ENCODE peak calls at places on chromosomes 11 and 22, in five cellular contexts. V is tibial nerve, M is stomach, I is SK-N-SH, O is ovary. W is an unnamed sample.

GRCh38 chr11:111299111-111300026 is 1.0 kb downstream of the POU2AF3 start:
- DNase-seq in V (peak), M (peak), I (peak), O (peak), W (peak)

GRCh38 chr11:92269021-92269420 is 44.4 kb downstream of the FAT3 start:
- DNase-seq in V (no peak), M (no peak), I (no peak), O (no peak), W (no peak)

GRCh38 chr22:49103314-49104052 is 724.2 kb downstream of the BRD1 start:
- DNase-seq in V (no peak), M (no peak), I (peak), O (no peak), W (no peak)

GRCh38 chr11:78690588-78690987 is 115.9 kb upstream of the NARS2 start:
- DNase-seq in V (no peak), M (no peak), I (no peak), O (no peak), W (no peak)

GRCh38 chr22:46007848-46008261 is 30.9 kb upstream of the WNT7B start:
- DNase-seq in V (peak), M (peak), I (peak), O (peak), W (peak)

GRCh38 chr22:31348766-31349165 is 2.6 kb upstream of the PATZ1 start:
- DNase-seq in V (no peak), M (no peak), I (no peak), O (no peak), W (no peak)

GRCh38 chr11:66970808-66971442 is 4.2 kb upstream of the C11orf86 start:
- DNase-seq in V (peak), M (no peak), I (peak), O (peak), W (no peak)

GRCh38 chr11:92386577-92386976 is 162.0 kb downstream of the FAT3 start:
- DNase-seq in V (no peak), M (no peak), I (no peak), O (no peak), W (no peak)

GRCh38 chr11:12185914-12186313 is 75.5 kb downstream of the MICAL2 start:
- DNase-seq in V (no peak), M (no peak), I (peak), O (no peak), W (no peak)

GRCh38 chr22:19879996-19880785 is 25.5 kb upstream of the GNB1L start:
- DNase-seq in V (peak), M (no peak), I (peak), O (peak), W (peak)

GRCh38 chr11:125402436-125402835 is 93.6 kb downstream of the FEZ1 start:
- DNase-seq in V (no peak), M (no peak), I (no peak), O (no peak), W (no peak)

GRCh38 chr11:106369224-106369623 is 291.8 kb downstream of the AASDHPPT start:
- DNase-seq in V (no peak), M (no peak), I (no peak), O (no peak), W (no peak)

GRCh38 chr11:14310696-14311095 is 48.3 kb downstream of the RRAS2 start:
- DNase-seq in V (no peak), M (no peak), I (no peak), O (no peak), W (no peak)

GRCh38 chr22:42236268-42236667 is 34.2 kb downstream of the TCF20 start:
- DNase-seq in V (no peak), M (no peak), I (no peak), O (no peak), W (no peak)

GRCh38 chr22:27873476-27873875 is 45.6 kb downstream of the PITPNB start:
- DNase-seq in V (no peak), M (no peak), I (no peak), O (peak), W (no peak)

GRCh38 chr11:94134651-94135512 is 6.2 kb downstream of the PANX1 start:
- DNase-seq in V (peak), M (peak), I (no peak), O (peak), W (no peak)
- TF ChIP-seq EP300 in V (no peak), M (no peak), I (peak), O (no peak), W (no peak)

GRCh38 chr11:60841797-60842687 is at the start of gene CCDC86:
- DNase-seq in V (peak), M (peak), I (peak), O (peak), W (peak)
- TF ChIP-seq EP300 in V (peak), M (no peak), I (no peak), O (peak), W (no peak)

DNA sequence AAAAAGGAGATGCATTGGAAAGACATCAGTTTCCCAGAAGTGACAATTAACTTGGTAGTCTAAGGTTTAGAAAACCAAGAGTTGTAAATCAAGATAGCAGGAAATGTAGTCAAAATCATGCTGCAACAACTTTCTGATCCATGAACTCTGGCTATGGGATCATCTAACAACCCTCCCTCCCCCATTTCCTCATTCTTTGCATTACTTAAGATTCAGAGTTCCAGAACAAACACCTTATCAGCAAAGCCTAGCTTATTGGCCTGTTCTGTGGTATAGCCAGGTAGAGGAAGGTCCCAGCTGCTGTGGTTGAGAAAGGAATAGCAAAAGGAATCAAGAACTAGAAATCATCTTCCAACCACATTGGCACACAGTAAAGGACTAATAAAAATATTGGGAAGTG is 651.1 kb downstream of the METTL15 start:
- DNase-seq in V (no peak), M (peak), I (no peak), O (no peak), W (no peak)
- TF ChIP-seq EP300 in V (no peak), M (no peak), I (no peak), O (no peak), W (no peak)

DNA sequence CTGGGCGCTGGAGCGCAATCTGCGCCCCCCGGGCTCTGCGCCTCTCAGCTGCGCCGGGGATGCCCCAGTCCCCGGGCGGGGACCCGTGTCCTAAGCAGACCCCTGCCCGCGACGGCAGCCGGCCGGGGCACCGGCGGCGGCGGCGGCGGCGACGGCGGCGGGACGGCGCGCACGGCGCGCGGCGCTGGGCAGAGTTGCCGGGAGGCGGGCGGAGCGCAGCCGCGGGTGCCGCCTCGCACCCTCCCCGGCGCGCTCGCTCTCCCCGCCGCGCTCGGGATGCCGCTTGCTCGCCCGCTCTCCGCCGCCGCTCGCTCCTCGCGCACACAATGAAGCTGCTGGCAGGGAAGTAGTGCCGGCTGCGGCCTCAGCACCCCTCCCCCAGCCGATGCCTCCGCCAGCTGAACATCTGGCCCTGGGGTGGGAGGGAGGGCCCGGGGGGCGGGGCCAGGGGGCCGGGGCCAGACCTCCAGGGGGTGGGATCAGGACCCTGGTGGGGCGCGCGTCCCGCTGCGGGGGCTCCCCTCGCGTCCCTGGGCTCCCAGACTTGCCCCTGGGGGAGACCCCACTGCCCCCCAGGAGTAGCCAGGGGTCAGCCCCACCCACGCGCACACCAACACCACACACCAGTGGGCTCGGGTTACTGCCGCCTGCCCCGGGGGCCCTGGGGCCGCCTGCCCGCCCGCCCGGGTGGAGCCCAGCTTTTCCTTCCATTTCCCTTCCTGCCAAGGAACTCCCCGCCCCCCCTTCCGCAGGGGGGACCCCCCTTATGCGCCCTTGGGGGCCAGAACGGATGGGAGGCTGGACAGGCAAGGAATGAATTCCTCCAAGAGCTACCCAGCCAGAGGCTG is at the start of gene RCOR2:
- DNase-seq in V (peak), M (peak), I (peak), O (peak), W (no peak)
- TF ChIP-seq EP300 in V (no peak), M (no peak), I (no peak), O (no peak), W (no peak)

DNA sequence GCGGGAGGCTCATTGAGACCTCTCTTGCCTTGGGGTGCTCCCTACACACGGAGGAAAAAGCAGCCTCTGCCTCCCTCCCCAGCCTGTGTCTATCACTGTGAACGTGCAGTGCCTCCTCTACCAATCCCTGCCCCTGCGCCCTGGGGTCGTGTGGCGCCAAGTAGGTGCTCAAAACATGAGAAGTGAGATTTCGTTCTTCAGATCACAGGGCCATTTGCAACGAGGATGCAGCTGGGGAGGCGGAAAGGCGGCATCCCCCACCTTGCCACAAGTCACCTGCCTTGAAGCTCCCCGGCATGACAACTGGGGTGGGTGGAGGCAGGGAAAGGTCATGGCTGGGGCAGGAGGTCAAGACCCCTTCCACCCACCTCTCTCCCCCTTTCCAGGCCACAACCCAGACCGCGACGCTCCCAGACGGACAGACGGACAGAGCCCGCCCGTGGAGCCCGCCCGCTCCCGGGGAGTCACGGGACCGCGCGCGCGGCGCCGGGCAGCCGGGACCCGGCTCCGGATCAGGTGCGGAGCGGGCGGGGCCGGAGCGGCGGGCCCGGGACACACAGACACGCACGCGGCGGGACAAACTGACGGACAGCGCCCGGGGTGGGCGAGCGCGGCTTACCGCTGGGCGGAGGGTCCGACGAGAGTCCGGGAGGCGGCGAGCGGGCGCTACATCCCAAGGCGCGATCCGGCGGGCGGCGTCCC is 487 bp downstream of the KCNJ4 start:
- DNase-seq in V (no peak), M (no peak), I (peak), O (no peak), W (no peak)
- TF ChIP-seq EP300 in V (no peak), M (no peak), I (no peak), O (no peak), W (no peak)

DNA sequence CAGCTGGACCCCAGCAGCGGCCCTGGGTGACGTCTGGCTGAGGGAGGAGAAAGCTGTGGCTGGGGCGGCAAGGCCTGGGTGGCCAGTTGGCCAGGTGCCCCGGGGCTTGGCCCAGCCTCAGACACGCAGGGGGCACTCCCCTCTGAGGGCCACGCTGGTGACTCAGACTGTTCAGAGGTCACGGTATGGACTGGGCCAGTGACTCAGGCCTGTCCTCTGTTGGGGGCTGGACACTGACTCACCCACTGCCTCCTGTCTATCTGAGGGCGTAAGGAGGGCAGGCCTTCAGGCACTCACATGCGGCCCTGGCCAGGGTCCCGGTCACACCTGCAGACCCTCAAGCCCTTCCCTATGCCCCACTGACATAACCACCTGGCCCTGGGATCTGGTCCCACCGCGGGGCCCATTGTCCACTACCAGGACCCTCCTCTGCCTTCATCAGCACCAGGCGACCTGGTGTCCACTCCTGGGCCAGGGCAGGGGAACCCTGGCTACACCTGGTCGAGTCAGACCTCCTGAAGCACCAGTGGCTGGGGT is 3.7 kb upstream of the MUC5AC start:
- DNase-seq in V (no peak), M (peak), I (peak), O (no peak), W (peak)
- TF ChIP-seq EP300 in V (no peak), M (no peak), I (no peak), O (no peak), W (no peak)

GRCh38 chr11:94785509-94785908 is 17.4 kb downstream of the AMOTL1 start:
- DNase-seq in V (no peak), M (no peak), I (peak), O (no peak), W (no peak)
- TF ChIP-seq EP300 in V (no peak), M (no peak), I (no peak), O (no peak), W (no peak)

GRCh38 chr22:26131755-26132154 is 37.5 kb upstream of the SEZ6L start:
- DNase-seq in V (no peak), M (no peak), I (no peak), O (no peak), W (no peak)
- TF ChIP-seq EP300 in V (no peak), M (no peak), I (no peak), O (no peak), W (no peak)

GRCh38 chr11:101113540-101113939 is 16.1 kb downstream of the PGR start:
- DNase-seq in V (no peak), M (no peak), I (no peak), O (no peak), W (no peak)
- TF ChIP-seq EP300 in V (no peak), M (no peak), I (no peak), O (no peak), W (no peak)

GRCh38 chr11:74689666-74690065 is 41.6 kb downstream of the CHRDL2 start:
- DNase-seq in V (no peak), M (no peak), I (no peak), O (no peak), W (no peak)

GRCh38 chr11:74694136-74694535 is 37.1 kb downstream of the CHRDL2 start:
- DNase-seq in V (no peak), M (no peak), I (no peak), O (no peak), W (no peak)

GRCh38 chr11:74693531-74693930 is 37.7 kb downstream of the CHRDL2 start:
- DNase-seq in V (no peak), M (no peak), I (no peak), O (no peak), W (no peak)

GRCh38 chr11:74694536-74694935 is 36.7 kb downstream of the CHRDL2 start:
- DNase-seq in V (no peak), M (no peak), I (no peak), O (no peak), W (no peak)

DNA sequence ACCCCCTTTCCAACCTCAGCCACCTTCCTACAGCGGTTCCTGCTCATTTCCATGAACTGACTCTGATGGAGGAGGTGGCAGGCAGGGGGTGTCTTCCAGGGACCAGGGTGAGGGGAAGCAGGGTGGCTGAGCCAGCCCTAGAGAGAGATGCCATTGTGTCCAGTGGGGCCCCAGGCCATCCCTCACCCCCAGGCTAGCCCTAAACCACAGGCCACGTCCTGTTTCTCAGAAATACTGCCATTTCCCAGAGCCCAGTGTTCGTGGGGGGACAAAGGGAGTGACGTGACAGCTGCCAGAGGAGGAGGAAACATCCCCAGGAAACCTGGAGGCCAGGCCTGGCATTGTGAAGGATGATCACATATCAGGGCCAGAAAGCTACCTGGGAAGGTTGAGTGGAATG is 39.5 kb downstream of the CHRDL2 start:
- DNase-seq in V (no peak), M (no peak), I (no peak), O (no peak), W (no peak)
- TF ChIP-seq EP300 in V (no peak), M (no peak), I (no peak), O (no peak), W (no peak)